ENCODE peak calls at places on chromosomes 2 and 18, in four cellular contexts. O is MM.1S, S is mucosa of descending colon, B is heart right ventricle. U is an unnamed sample. For H3K4me1, the result is how much of the 10 kb centered on the place peaks cover.

GRCh38 chr2:13682878-13683277 is 949.6 kb upstream of the LRATD1 start:
- DNase-seq in S (no peak), B (no peak), O (no peak), U (no peak)

GRCh38 chr2:103284750-103285149 is 522.9 kb downstream of the TMEM182 start:
- DNase-seq in O (no peak), B (no peak), S (no peak), U (no peak)

GRCh38 chr2:63665806-63666205 is 77.0 kb downstream of the MDH1 start:
- DNase-seq in O (no peak), B (no peak), S (no peak), U (no peak)

GRCh38 chr2:44949329-44950151 is 8.0 kb downstream of the SIX3 start:
- DNase-seq in S (peak), B (no peak), O (no peak), U (no peak)

GRCh38 chr2:111138834-111139233 is 18.1 kb downstream of the BCL2L11 start:
- DNase-seq in O (no peak), S (no peak), B (no peak), U (no peak)

GRCh38 chr2:105455488-105455991 is 56.7 kb upstream of the FHL2 start:
- DNase-seq in B (no peak), O (no peak), S (peak), U (no peak)

GRCh38 chr2:18626256-18626668 is 36.9 kb upstream of the NT5C1B start:
- DNase-seq in S (no peak), O (no peak), B (no peak), U (no peak)

GRCh38 chr18:63681449-63682381 is 20.0 kb upstream of the SERPINB3 start:
- DNase-seq in B (no peak), O (no peak), S (no peak), U (no peak)

GRCh38 chr2:120761164-120761861 is 25.6 kb downstream of the GLI2 start:
- DNase-seq in S (no peak), B (no peak), O (no peak), U (no peak)

GRCh38 chr2:120760446-120761135 is 24.9 kb downstream of the GLI2 start:
- DNase-seq in S (no peak), O (no peak), B (no peak), U (no peak)

GRCh38 chr2:120762341-120763061 is 26.8 kb downstream of the GLI2 start:
- DNase-seq in B (no peak), O (no peak), S (no peak), U (no peak)

GRCh38 chr2:120763516-120763915 is 27.8 kb downstream of the GLI2 start:
- DNase-seq in O (no peak), S (peak), B (no peak), U (no peak)

GRCh38 chr2:120761911-120762310 is 26.2 kb downstream of the GLI2 start:
- DNase-seq in O (no peak), S (no peak), B (no peak), U (no peak)
- H3K4me1 ChIP-seq in O (under half), S (under half), B (half or more), U (under half)

GRCh38 chr2:68946117-68946516 is 6.6 kb downstream of the GKN2 start:
- DNase-seq in B (no peak), O (no peak), S (no peak), U (no peak)

GRCh38 chr2:68940369-68940768 is 12.3 kb downstream of the GKN2 start:
- DNase-seq in S (no peak), O (no peak), B (no peak), U (no peak)

GRCh38 chr2:68943581-68944568 is 8.8 kb downstream of the GKN2 start:
- DNase-seq in B (peak), O (peak), S (peak), U (peak)

GRCh38 chr2:68939962-68940361 is 12.7 kb downstream of the GKN2 start:
- DNase-seq in S (no peak), O (no peak), B (no peak), U (no peak)

GRCh38 chr2:68942827-68943226 is 9.9 kb downstream of the GKN2 start:
- DNase-seq in S (no peak), B (no peak), O (no peak), U (no peak)
- H3K4me1 ChIP-seq in S (under half), B (under half), O (under half), U (under half)

DNA sequence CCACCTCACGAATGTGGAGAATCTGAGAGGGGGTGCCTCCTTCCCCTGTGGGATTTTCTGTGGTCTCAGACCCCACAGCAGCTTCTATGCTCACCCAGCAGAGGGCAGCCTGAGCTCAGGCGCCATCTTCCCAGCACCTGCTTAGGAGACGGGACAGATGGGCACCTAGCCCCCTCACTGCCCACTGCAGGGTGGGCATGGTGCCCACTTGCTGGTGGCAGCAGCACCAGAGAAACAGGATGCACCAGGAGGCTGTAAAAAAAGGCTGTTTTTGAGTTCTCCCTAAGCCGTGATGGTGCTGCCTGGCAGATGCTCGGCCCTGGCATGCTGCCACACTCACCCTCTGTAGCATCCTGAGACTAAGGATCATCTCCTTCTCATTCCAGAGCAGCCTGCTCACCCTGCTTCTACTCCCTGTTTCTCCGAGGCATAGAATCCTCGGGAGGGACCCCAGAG is 19.1 kb upstream of the SLC20A1 start:
- DNase-seq in B (peak), S (peak), O (peak), U (peak)
- H3K4me1 ChIP-seq in B (under half), S (under half), O (under half), U (under half)

GRCh38 chr2:169354244-169354643 is 8.1 kb downstream of the LRP2 start:
- DNase-seq in B (no peak), S (no peak), O (no peak), U (no peak)

GRCh38 chr2:169349528-169349927 is 12.8 kb downstream of the LRP2 start:
- DNase-seq in S (no peak), O (no peak), B (no peak), U (no peak)

GRCh38 chr2:169348321-169349002 is 13.9 kb downstream of the LRP2 start:
- DNase-seq in B (no peak), S (no peak), O (no peak), U (no peak)

GRCh38 chr2:169351725-169352124 is 10.6 kb downstream of the LRP2 start:
- DNase-seq in S (no peak), B (no peak), O (no peak), U (no peak)
- H3K4me1 ChIP-seq in S (under half), B (under half), O (under half), U (under half)

GRCh38 chr2:42713920-42714319 is 50.0 kb downstream of the OXER1 start:
- DNase-seq in B (no peak), S (no peak), O (no peak), U (no peak)
- H3K4me1 ChIP-seq in B (under half), S (under half), O (under half), U (under half)

DNA sequence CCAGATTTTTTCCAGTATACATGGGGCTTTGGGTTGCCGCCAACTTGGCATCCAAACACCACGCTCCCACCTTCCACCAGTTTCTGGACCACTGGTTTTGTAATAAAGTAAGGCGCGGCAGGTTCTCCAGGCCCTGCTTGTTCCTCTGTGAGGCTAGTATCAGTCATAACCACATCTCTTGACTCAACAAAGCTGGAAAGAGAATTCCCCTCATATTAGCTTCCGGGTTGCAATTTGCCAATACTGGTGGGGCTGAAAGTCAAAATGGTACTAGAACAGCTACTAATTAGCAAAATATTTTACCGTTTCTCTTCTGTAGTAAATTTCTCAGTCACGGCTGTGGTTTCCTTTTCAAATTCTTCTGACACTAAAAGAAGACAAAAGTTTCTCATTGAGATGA is 25.0 kb downstream of the TTN start:
- DNase-seq in S (no peak), O (no peak), B (no peak), U (no peak)
- H3K4me1 ChIP-seq in S (under half), O (under half), B (under half), U (under half)

U was measured in Karpas-422.